ENCODE peak calls at places on chromosome 11, in four cellular contexts. T is A549, J is GM10248, S is GM20000. L is an unnamed sample.

GRCh38 chr11:60855726-60856633 is at the start of gene PTGDR2:
- DNase-seq in T (no peak), J (no peak), S (no peak), L (no peak)

GRCh38 chr11:76654980-76655379 is 15.6 kb downstream of the LRRC32 start:
- DNase-seq in T (no peak), J (no peak), S (no peak), L (no peak)

GRCh38 chr11:74846770-74847169 is 98.1 kb downstream of the RNF169 start:
- DNase-seq in T (no peak), J (no peak), S (no peak), L (no peak)

GRCh38 chr11:128279861-128280260 is 307.5 kb downstream of the ETS1 start:
- DNase-seq in T (no peak), J (no peak), S (no peak), L (no peak)

GRCh38 chr11:69891421-69892236 is 72.4 kb upstream of the FGF3 start:
- DNase-seq in T (no peak), J (no peak), S (no peak), L (no peak)

GRCh38 chr11:107591098-107591445 is at the start of gene ELMOD1:
- DNase-seq in T (peak; percentile 50), J (peak; percentile 67), S (peak; percentile 73), L (peak; percentile 18)

GRCh38 chr11:96199563-96200025 is 143.4 kb downstream of the MAML2 start:
- DNase-seq in T (no peak), J (no peak), S (no peak), L (no peak)

GRCh38 chr11:130783322-130783721 is 133.0 kb downstream of the SNX19 start:
- DNase-seq in T (no peak), J (no peak), S (no peak), L (no peak)

GRCh38 chr11:70326365-70326803 is 55.9 kb downstream of the PPFIA1 start:
- DNase-seq in T (no peak), J (no peak), S (no peak), L (no peak)

GRCh38 chr11:45651841-45652745 is 13.3 kb downstream of the CHST1 start:
- DNase-seq in T (no peak), J (no peak), S (no peak), L (no peak)

GRCh38 chr11:64726211-64726641 is 3.2 kb upstream of the NRXN2 start:
- DNase-seq in T (no peak), J (no peak), S (no peak), L (no peak)

GRCh38 chr11:114082767-114083181 is 23.3 kb downstream of the ZBTB16 start:
- DNase-seq in T (no peak), J (no peak), S (no peak), L (no peak)
- TF ChIP-seq CTCF in T (no peak), J (no peak), S (no peak), L (no peak)

GRCh38 chr11:43924112-43924855 is 18.2 kb upstream of the C11orf96 start:
- DNase-seq in T (no peak), J (no peak), S (no peak), L (no peak)
- TF ChIP-seq CTCF in T (no peak), J (no peak), S (no peak), L (no peak)

GRCh38 chr11:32809313-32809712 is 14.9 kb upstream of the CCDC73 start:
- DNase-seq in T (peak; percentile 66), J (peak; percentile 74), S (peak; percentile 71), L (peak; percentile 29)
- TF ChIP-seq CTCF in T (peak; percentile 83), J (peak; percentile 79), S (peak; percentile 55), L (no peak)

GRCh38 chr11:103537904-103538502 is 428.8 kb downstream of the DYNC2H1 start:
- DNase-seq in T (no peak), J (no peak), S (no peak), L (no peak)
- TF ChIP-seq CTCF in T (peak; percentile 22), J (peak; percentile 12), S (no peak), L (no peak)

GRCh38 chr11:124493256-124493655 is 47.8 kb upstream of the OR8B8 start:
- DNase-seq in T (no peak), J (no peak), S (no peak), L (no peak)
- TF ChIP-seq CTCF in T (no peak), J (no peak), S (no peak), L (no peak)

L was measured in CD8-positive, alpha-beta T cell.